ENCODE peak calls at places on chromosomes 7 and 10, in nine cellular contexts. D is NCI-H774; C is T-helper 17 cell; Q is GM18507; I is H9; E is ELR; X is HS-5; F is CD4-positive, CD25-positive, alpha-beta regulatory T cell; U is small intestine. H is an unnamed sample.

GRCh38 chr7:13467111-13467547 is 522.3 kb downstream of the ETV1 start:
- DNase-seq in D (no peak), C (no peak), Q (no peak), I (no peak), E (no peak), X (no peak), F (no peak), U (peak), H (no peak)

GRCh38 chr7:106224797-106225196 is 60.0 kb downstream of the NAMPT start:
- DNase-seq in D (no peak), C (no peak), Q (no peak), I (no peak), E (no peak), X (no peak), F (no peak), U (no peak), H (no peak)

GRCh38 chr10:69061305-69062161 is 26.4 kb upstream of the SRGN start:
- DNase-seq in D (no peak), C (no peak), Q (peak), I (no peak), E (peak), X (peak), F (no peak), U (peak), H (peak)

GRCh38 chr7:28354601-28355062 is 57.7 kb upstream of the CREB5 start:
- DNase-seq in D (peak), C (no peak), Q (no peak), I (no peak), E (peak), X (peak), F (no peak), U (no peak), H (peak)

GRCh38 chr10:129415261-129416135 is 51.5 kb upstream of the MGMT start:
- DNase-seq in D (no peak), C (no peak), Q (no peak), I (no peak), E (no peak), X (no peak), F (no peak), U (no peak), H (no peak)

GRCh38 chr7:116802144-116802747 is 60.1 kb upstream of the CAPZA2 start:
- DNase-seq in D (no peak), C (no peak), Q (no peak), I (no peak), E (no peak), X (no peak), F (no peak), U (no peak), H (no peak)

GRCh38 chr7:148230341-148230740 is 360.2 kb upstream of the C7orf33 start:
- DNase-seq in D (no peak), C (no peak), Q (no peak), I (no peak), E (no peak), X (no peak), F (no peak), U (no peak), H (no peak)

GRCh38 chr10:14603539-14604102 is 171.1 kb downstream of the FAM107B start:
- DNase-seq in D (no peak), C (no peak), Q (no peak), I (peak), E (peak), X (no peak), F (no peak), U (peak), H (no peak)

GRCh38 chr10:122102146-122102866 is 113.3 kb downstream of the TACC2 start:
- DNase-seq in D (no peak), C (no peak), Q (no peak), I (no peak), E (no peak), X (no peak), F (no peak), U (no peak), H (no peak)

GRCh38 chr7:82965088-82966036 is 197.3 kb downstream of the PCLO start:
- DNase-seq in D (no peak), C (no peak), Q (no peak), I (no peak), E (no peak), X (no peak), F (no peak), U (no peak), H (no peak)

GRCh38 chr7:150409300-150410030 is 30.3 kb downstream of the ZNF775 start:
- DNase-seq in D (no peak), C (no peak), Q (no peak), I (no peak), E (no peak), X (no peak), F (no peak), U (no peak), H (no peak)

GRCh38 chr10:88465765-88466164 is 117.4 kb downstream of the RNLS start:
- DNase-seq in D (no peak), C (no peak), Q (no peak), I (no peak), E (no peak), X (no peak), F (no peak), U (no peak), H (no peak)

GRCh38 chr7:66921918-66922486 is 977 bp downstream of the TMEM248 start:
- DNase-seq in D (no peak), C (peak), Q (no peak), I (no peak), E (peak), X (no peak), F (peak), U (peak), H (no peak)

GRCh38 chr10:69434169-69434568 is 17.1 kb upstream of the TSPAN15 start:
- DNase-seq in D (no peak), C (no peak), Q (no peak), I (no peak), E (no peak), X (no peak), F (no peak), U (no peak), H (peak)

GRCh38 chr7:78279457-78279856 is 480.9 kb downstream of the PHTF2 start:
- DNase-seq in D (no peak), C (no peak), Q (no peak), I (no peak), E (no peak), X (no peak), F (no peak), U (no peak), H (no peak)

GRCh38 chr7:512146-512510 is 7.5 kb downstream of the PDGFA start:
- DNase-seq in D (no peak), C (no peak), Q (no peak), I (no peak), E (no peak), X (no peak), F (no peak), U (peak), H (no peak)

GRCh38 chr7:106866298-106867281 is 1.5 kb downstream of the PIK3CG start:
- DNase-seq in D (no peak), C (no peak), Q (no peak), I (no peak), E (no peak), X (no peak), F (no peak), U (no peak), H (no peak)

GRCh38 chr10:117980216-117980615 is 66.5 kb downstream of the RAB11FIP2 start:
- DNase-seq in D (no peak), C (no peak), Q (no peak), I (no peak), E (peak), X (peak), F (no peak), U (no peak), H (peak)

GRCh38 chr7:107387077-107387476 is 82.8 kb upstream of the GPR22 start:
- DNase-seq in D (no peak), C (no peak), Q (no peak), I (peak), E (peak), X (no peak), F (no peak), U (no peak), H (peak)

H was measured in fibroblast of villous mesenchyme.